ENCODE peak calls at places on chromosomes 6 and 20, in eight cellular contexts. Q is endodermal cell, B is IMR-90, K is mammary epithelial cell, X is MM.1S, I is DND-41, G is neuronal stem cell, E is mesendoderm. M is an unnamed sample. For H3K4me1, the result is how much of the 10 kb centered on the place peaks cover.

GRCh38 chr6:27188885-27189418 is 58.5 kb upstream of the PRSS16 start:
- DNase-seq in E (peak), K (peak), I (peak), X (peak), B (peak), Q (no peak), G (peak), M (peak)

GRCh38 chr6:5492356-5492755 is 231.0 kb downstream of the FARS2 start:
- DNase-seq in E (no peak), G (no peak), K (no peak), X (no peak), Q (no peak), B (no peak), I (no peak), M (no peak)

GRCh38 chr6:105485456-105485855 is 82.6 kb upstream of the PREP start:
- DNase-seq in K (no peak), E (peak), I (peak), B (no peak), G (no peak), Q (peak), X (peak), M (no peak)

GRCh38 chr6:47653706-47654105 is 44.7 kb upstream of the ADGRF4 start:
- DNase-seq in I (no peak), E (no peak), B (no peak), K (peak), X (no peak), Q (no peak), G (no peak), M (no peak)

GRCh38 chr6:40569162-40569920 is 17.8 kb downstream of the LRFN2 start:
- DNase-seq in K (no peak), X (no peak), Q (no peak), B (no peak), E (peak), I (no peak), G (no peak), M (no peak)

GRCh38 chr6:25312703-25313102 is 33.5 kb downstream of the CARMIL1 start:
- DNase-seq in E (peak), B (peak), G (no peak), X (no peak), Q (no peak), K (peak), I (no peak), M (peak)

GRCh38 chr6:157228421-157229218 is 94.7 kb downstream of the TMEM242 start:
- DNase-seq in Q (peak), G (peak), X (no peak), E (peak), K (no peak), I (no peak), B (no peak), M (no peak)

GRCh38 chr6:64817525-64817924 is 889.5 kb downstream of the EYS start:
- DNase-seq in I (no peak), X (no peak), E (no peak), G (no peak), Q (no peak), K (no peak), B (no peak), M (no peak)

GRCh38 chr6:144497650-144498049 is 212.5 kb downstream of the UTRN start:
- DNase-seq in Q (no peak), X (no peak), I (no peak), E (no peak), B (peak), K (no peak), G (no peak), M (no peak)

GRCh38 chr6:155146205-155146604 is 117.6 kb upstream of the CLDN20 start:
- DNase-seq in X (no peak), E (no peak), K (no peak), G (no peak), B (no peak), I (no peak), Q (no peak), M (no peak)

GRCh38 chr6:43061861-43062260 is 2.4 kb downstream of the KLC4 start:
- DNase-seq in X (no peak), Q (no peak), G (no peak), B (peak), E (no peak), K (no peak), I (no peak), M (no peak)

GRCh38 chr20:18541741-18542140 is 25.5 kb upstream of the SMIM26 start:
- DNase-seq in I (no peak), Q (no peak), K (peak), X (no peak), E (no peak), B (no peak), G (no peak), M (no peak)

GRCh38 chr20:63128956-63129355 is 87.0 kb downstream of the YTHDF1 start:
- DNase-seq in G (no peak), I (no peak), X (no peak), K (no peak), B (no peak), Q (peak), E (no peak), M (no peak)

GRCh38 chr6:149045404-149045803 is 272.1 kb upstream of the TAB2 start:
- DNase-seq in G (no peak), X (no peak), Q (no peak), K (no peak), E (peak), I (peak), B (no peak), M (no peak)
- H3K4me3 ChIP-seq in G (no peak), X (no peak), Q (no peak), K (no peak), E (no peak), I (no peak), B (no peak), M (no peak)

GRCh38 chr6:134289204-134289575 is 28.7 kb downstream of the SGK1 start:
- DNase-seq in G (no peak), E (no peak), Q (no peak), B (peak), I (no peak), X (no peak), K (no peak), M (peak)
- H3K4me1 ChIP-seq in G (under half), E (under half), Q (under half), B (under half), I (under half), X (under half), K (under half), M (under half)

GRCh38 chr6:114862064-114862463 is 519.2 kb upstream of the HS3ST5 start:
- DNase-seq in E (no peak), B (no peak), X (no peak), Q (no peak), G (no peak), K (no peak), I (no peak), M (no peak)
- H3K9ac ChIP-seq in E (no peak), B (no peak), X (no peak), Q (no peak), G (no peak), K (no peak), I (no peak), M (no peak)

GRCh38 chr6:37618916-37619605 is 78.6 kb downstream of the MDGA1 start:
- DNase-seq in K (no peak), E (no peak), I (no peak), B (no peak), X (no peak), Q (no peak), G (peak), M (peak)
- H3K4me3 ChIP-seq in K (no peak), E (no peak), I (no peak), B (no peak), X (no peak), Q (no peak), G (no peak), M (no peak)

GRCh38 chr6:12637960-12638641 is 78.5 kb upstream of the PHACTR1 start:
- DNase-seq in K (peak), G (peak), I (peak), X (peak), E (peak), B (peak), Q (peak), M (peak)

GRCh38 chr6:12635375-12635774 is 81.2 kb upstream of the PHACTR1 start:
- DNase-seq in K (no peak), B (no peak), X (no peak), I (no peak), E (no peak), G (no peak), Q (no peak), M (no peak)

GRCh38 chr6:12636336-12636735 is 80.2 kb upstream of the PHACTR1 start:
- DNase-seq in B (no peak), Q (no peak), X (no peak), I (no peak), G (no peak), E (peak), K (no peak), M (no peak)

GRCh38 chr6:12635813-12636212 is 80.8 kb upstream of the PHACTR1 start:
- DNase-seq in K (no peak), B (no peak), G (no peak), E (peak), X (no peak), I (no peak), Q (no peak), M (peak)

GRCh38 chr6:12640438-12640837 is 76.1 kb upstream of the PHACTR1 start:
- DNase-seq in G (no peak), I (no peak), K (no peak), E (no peak), Q (no peak), X (no peak), B (no peak), M (no peak)
- H3K4me1 ChIP-seq in G (under half), I (under half), K (under half), E (under half), Q (under half), X (under half), B (under half), M (under half)